ENCODE peak calls at places on chromosome 1, in seven cellular contexts. I, H, T, J, X, V and C are unnamed samples. For H3K4me1, the result is how much of the 10 kb centered on the place peaks cover.

GRCh38 chr1:77889240-77889637 is 815 bp downstream of the NEXN start:
- DNase-seq in V (no peak), T (no peak), J (peak), H (no peak), X (no peak), I (no peak), C (peak)

GRCh38 chr1:159881930-159882839 is 17.8 kb downstream of the CFAP45 start:
- DNase-seq in H (no peak), X (no peak), I (peak), J (no peak), T (peak), V (no peak), C (peak)

GRCh38 chr1:96509944-96510343 is 211.6 kb upstream of the PTBP2 start:
- DNase-seq in J (no peak), H (no peak), V (no peak), T (no peak), X (no peak), I (no peak), C (no peak)

GRCh38 chr1:61448934-61449368 is 276.0 kb downstream of the TM2D1 start:
- DNase-seq in I (peak), J (no peak), T (peak), H (no peak), V (peak), X (no peak), C (no peak)

GRCh38 chr1:230002164-230002803 is 64.8 kb upstream of the GALNT2 start:
- DNase-seq in X (no peak), V (peak), I (no peak), H (no peak), J (peak), T (peak), C (peak)

GRCh38 chr1:193311226-193311948 is 125.0 kb upstream of the B3GALT2 start:
- DNase-seq in J (no peak), T (no peak), X (no peak), H (no peak), V (no peak), I (no peak), C (no peak)

GRCh38 chr1:19488136-19488535 is 2.8 kb upstream of the CAPZB start:
- DNase-seq in J (no peak), V (peak), X (no peak), H (no peak), T (no peak), I (no peak), C (no peak)

GRCh38 chr1:213123532-213123931 is 72.5 kb downstream of the RPS6KC1 start:
- DNase-seq in V (no peak), X (no peak), I (peak), J (no peak), T (no peak), H (no peak), C (no peak)

GRCh38 chr1:66267211-66267940 is 266.6 kb upstream of the SGIP1 start:
- DNase-seq in X (no peak), H (no peak), J (no peak), V (no peak), I (no peak), T (no peak), C (peak)

GRCh38 chr1:215730600-215730999 is 163.5 kb downstream of the KCTD3 start:
- DNase-seq in H (no peak), X (no peak), I (no peak), T (no peak), V (no peak), J (no peak), C (no peak)

GRCh38 chr1:223756002-223756775 is 43.9 kb downstream of the CAPN2 start:
- DNase-seq in X (no peak), J (peak), T (no peak), V (no peak), H (no peak), I (no peak), C (no peak)

GRCh38 chr1:207355060-207355459 is 33.6 kb downstream of the CD55 start:
- DNase-seq in V (no peak), I (no peak), X (no peak), J (no peak), H (no peak), T (no peak), C (no peak)

GRCh38 chr1:46506470-46507219 is 17.0 kb downstream of the DMBX1 start:
- DNase-seq in J (no peak), T (no peak), H (no peak), I (peak), V (no peak), X (no peak), C (no peak)

GRCh38 chr1:14842891-14843290 is 244.4 kb downstream of the KAZN start:
- DNase-seq in T (no peak), H (no peak), V (no peak), X (no peak), I (peak), J (no peak), C (no peak)

GRCh38 chr1:23524716-23525401 is 6.2 kb downstream of the E2F2 start:
- DNase-seq in J (peak), H (no peak), T (no peak), X (peak), I (no peak), V (no peak), C (peak)

GRCh38 chr1:49544615-49545014 is 479.1 kb downstream of the AGBL4 start:
- DNase-seq in X (no peak), V (no peak), I (no peak), T (no peak), H (no peak), J (no peak), C (no peak)

GRCh38 chr1:49541096-49541752 is 482.5 kb downstream of the AGBL4 start:
- DNase-seq in J (no peak), X (no peak), T (no peak), I (no peak), H (no peak), V (no peak), C (no peak)
- H3K4me1 ChIP-seq in J (under half), X (under half), T (under half), I (under half), H (under half), V (under half), C (under half)

GRCh38 chr1:12450831-12451559 is 167.0 kb downstream of the DHRS3 start:
- DNase-seq in X (no peak), J (no peak), T (no peak), V (peak), I (no peak), H (no peak), C (no peak)
- H3K4me1 ChIP-seq in X (half or more), J (under half), T (under half), V (half or more), I (under half), H (under half), C (under half)

DNA sequence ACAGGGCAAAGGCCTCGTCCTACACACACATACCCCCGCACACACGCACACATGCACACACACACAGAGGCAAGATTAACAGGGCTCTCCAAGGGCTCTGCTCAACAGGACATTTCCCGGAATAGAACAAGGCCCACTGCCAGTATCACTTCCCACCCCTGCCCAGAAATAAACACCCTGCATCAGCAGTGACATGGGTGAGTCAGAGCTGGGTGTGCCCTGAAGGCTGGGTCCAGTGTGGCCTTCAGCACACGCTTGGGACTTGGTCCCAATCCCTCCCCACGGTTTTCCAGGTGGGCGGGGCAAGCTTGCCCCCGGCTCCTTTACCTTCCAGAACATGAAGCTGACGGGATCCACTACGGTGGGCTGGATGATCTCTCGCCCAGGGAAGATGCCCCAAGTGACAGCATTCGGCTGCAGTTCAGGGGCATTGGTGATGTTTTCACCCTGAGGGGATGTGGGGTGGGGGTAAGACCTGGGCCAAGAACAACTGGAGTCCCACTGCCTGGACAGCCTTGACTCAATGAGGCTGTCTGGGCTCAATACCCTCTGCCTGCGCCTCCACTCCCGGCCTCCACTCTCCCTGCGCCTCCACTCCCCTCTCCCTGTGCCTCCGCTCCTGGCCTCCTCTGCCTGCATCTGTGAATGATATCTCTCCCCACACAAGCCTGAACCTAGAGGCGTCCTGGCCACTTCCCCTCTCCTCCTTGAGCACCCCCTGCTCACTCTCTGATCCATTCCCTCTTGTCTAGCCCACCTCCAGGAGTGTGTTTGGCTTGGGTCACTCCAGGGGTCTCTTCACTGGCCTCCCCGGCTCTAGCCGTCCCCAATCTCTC is 14.7 kb downstream of the MTHFR start:
- DNase-seq in X (no peak), I (peak), T (peak), H (no peak), J (peak), V (peak), C (no peak)
- H3K4me1 ChIP-seq in X (under half), I (under half), T (under half), H (under half), J (under half), V (under half), C (under half)

GRCh38 chr1:9652379-9653194 is 1.1 kb downstream of the PIK3CD start:
- DNase-seq in X (peak), J (no peak), I (no peak), T (peak), V (no peak), H (no peak), C (no peak)
- H3K4me1 ChIP-seq in X (half or more), J (under half), I (under half), T (under half), V (under half), H (under half), C (under half)